ENCODE peak calls at places on chromosomes 11 and 22, in four cellular contexts. H is H1, T is K562, A is GM12878. J is an unnamed sample.
A peak's percentile ranks its signal among the peaks of the same experiment; 100 is the strongest.

GRCh38 chr11:120096756-120097191 is 41.1 kb downstream of the TRIM29 start:
- DNase-seq in H (no peak), T (peak; percentile 38), A (no peak), J (no peak)

GRCh38 chr22:38017272-38017920 is 33.0 kb upstream of the SOX10 start:
- DNase-seq in H (no peak), T (no peak), A (no peak), J (no peak)

GRCh38 chr11:45715398-45715797 is 50.0 kb upstream of the CHST1 start:
- DNase-seq in H (no peak), T (no peak), A (no peak), J (no peak)

GRCh38 chr11:88292156-88292844 is 45.2 kb downstream of the CTSC start:
- DNase-seq in H (no peak), T (no peak), A (no peak), J (peak; percentile 6)

GRCh38 chr11:11450744-11451362 is 97.8 kb upstream of the CSNK2A3 start:
- DNase-seq in H (no peak), T (no peak), A (no peak), J (no peak)

GRCh38 chr11:61815790-61816735 is 740 bp downstream of the FADS1 start:
- DNase-seq in H (no peak), T (peak; percentile 70), A (no peak), J (peak; percentile 64)

GRCh38 chr11:2330696-2331095 is 28.9 kb downstream of the TSPAN32 start:
- DNase-seq in H (no peak), T (no peak), A (no peak), J (no peak)

GRCh38 chr11:17428261-17428660 is 39.8 kb upstream of the KCNJ11 start:
- DNase-seq in H (no peak), T (no peak), A (no peak), J (no peak)

GRCh38 chr11:124725719-124726105 is 14.0 kb upstream of the NRGN start:
- DNase-seq in H (no peak), T (no peak), A (no peak), J (no peak)

DNA sequence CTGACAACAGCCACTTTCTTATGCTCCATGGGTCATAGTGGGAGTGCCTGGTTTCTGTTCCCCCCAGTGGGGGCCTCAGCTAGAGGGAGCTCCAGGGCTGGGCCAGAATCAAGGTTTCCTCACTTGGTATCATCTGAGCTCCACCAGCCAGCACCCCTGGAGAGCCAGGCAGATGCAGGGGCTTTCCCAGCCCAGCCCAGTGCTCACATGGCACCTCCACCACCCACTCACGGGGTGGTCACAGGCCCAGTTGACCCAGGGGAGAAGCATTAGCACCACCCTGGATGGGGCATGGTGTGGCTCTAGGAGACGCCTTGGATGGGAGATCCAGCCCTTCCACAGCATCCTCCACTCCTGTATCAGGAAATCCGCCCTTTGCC is 24.1 kb upstream of the WNT7B start:
- DNase-seq in H (no peak), T (no peak), A (no peak), J (no peak)
- TF ChIP-seq CBX5 in H (no peak), T (no peak), A (no peak), J (no peak)

GRCh38 chr11:70502677-70503076 is 104.3 kb downstream of the CTTN start:
- DNase-seq in H (no peak), T (no peak), A (no peak), J (no peak)

GRCh38 chr11:70504246-70505020 is 106.1 kb downstream of the CTTN start:
- DNase-seq in H (no peak), T (no peak), A (no peak), J (no peak)

GRCh38 chr11:70503878-70504240 is 105.5 kb downstream of the CTTN start:
- DNase-seq in H (no peak), T (peak; percentile 26), A (no peak), J (no peak)

GRCh38 chr11:70501933-70502540 is 103.7 kb downstream of the CTTN start:
- DNase-seq in H (no peak), T (no peak), A (no peak), J (no peak)

DNA sequence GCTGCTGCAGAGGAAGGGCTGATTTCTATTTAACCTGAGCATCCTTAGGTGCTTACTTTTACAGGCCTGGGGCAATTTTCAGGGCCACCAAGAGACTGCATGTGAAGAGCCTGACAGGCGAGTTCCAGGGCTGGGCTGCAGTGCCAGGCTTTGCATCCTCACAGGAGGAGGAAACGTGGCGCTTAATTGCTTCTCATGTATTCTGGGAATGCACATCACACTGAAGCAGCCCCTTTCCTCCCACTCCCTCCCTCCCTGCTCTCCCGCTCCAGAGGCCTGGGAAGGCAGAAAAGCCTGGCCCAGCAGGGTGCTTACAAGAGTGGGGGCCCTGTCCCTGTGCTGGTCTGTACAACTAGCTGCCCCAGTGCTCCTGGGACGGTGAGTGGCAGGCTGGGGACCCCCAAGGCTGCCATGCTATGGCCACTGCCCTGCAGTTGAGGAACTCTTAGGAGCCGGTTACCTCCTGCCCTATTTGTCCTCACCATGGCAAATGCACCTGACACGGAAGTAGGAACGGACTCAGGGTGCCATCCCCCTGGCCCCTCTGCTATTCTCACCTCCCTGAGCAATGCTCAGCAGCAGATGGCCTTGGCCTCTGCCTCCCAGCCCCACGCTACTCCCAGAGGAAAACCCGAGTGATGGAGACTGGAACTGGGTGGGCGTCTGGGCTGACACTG is 105.0 kb downstream of the CTTN start:
- DNase-seq in H (no peak), T (no peak), A (no peak), J (no peak)
- TF ChIP-seq CBX5 in H (no peak), T (no peak), A (no peak), J (no peak)

DNA sequence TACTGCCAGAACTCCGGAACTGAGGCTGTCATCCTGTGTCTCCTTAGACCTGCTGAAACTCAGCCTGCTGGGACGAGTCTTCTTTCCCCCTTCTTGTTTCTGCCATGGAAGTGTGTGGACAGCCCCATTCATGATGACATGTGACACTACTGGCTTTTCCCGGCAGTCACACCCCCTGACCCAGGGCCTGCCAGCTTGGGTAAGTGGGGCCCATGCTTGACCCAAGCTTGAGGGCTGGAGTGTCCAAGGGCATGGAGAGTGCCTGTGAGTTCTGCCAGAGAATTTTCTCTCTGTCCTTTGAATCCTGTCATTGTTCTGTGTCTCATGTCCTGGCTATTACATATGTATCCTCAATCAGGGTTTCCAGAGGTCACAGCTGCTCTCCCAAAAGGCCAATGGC is 73.1 kb downstream of the KIAA1671 start:
- DNase-seq in H (no peak), T (no peak), A (no peak), J (peak; percentile 48)
- TF ChIP-seq CBX5 in H (no peak), T (no peak), A (no peak), J (no peak)

GRCh38 chr11:130168105-130168504 is 8.5 kb downstream of the ST14 start:
- DNase-seq in H (no peak), T (no peak), A (no peak), J (no peak)
- TF ChIP-seq CBX5 in H (no peak), T (no peak), A (no peak), J (no peak)

DNA sequence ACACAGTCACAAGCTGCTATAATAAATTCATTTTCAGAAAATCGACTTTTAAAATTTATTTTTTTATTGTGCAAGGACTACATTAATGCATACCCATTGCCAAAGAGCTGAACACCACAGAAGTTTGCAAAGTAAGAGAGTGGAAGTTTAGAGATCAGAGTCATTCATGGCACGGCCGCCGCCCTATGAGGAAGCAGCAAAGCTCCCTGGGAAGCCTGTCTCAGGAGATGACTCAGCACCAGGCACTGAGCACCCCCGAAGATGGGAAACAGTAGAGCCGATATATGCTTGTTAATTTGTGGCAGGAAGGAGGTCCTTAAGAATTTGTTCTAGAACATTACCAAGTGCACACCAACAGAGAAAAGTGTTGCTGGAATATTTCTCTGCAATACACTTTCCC is 693.7 kb downstream of the OPCML start:
- DNase-seq in H (no peak), T (no peak), A (no peak), J (no peak)
- TF ChIP-seq CBX5 in H (no peak), T (no peak), A (no peak), J (no peak)